ENCODE peak calls at places on chromosomes 1 and 21, in six cellular contexts. Q, X, M, C, U and J are unnamed samples.

GRCh38 chr1:216670118-216670870 is 52.9 kb downstream of the ESRRG start:
- DNase-seq in Q (peak; percentile 7), X (no peak), M (no peak), C (no peak), U (no peak), J (no peak)

GRCh38 chr1:183877321-183877720 is 72.4 kb downstream of the RGL1 start:
- DNase-seq in Q (peak; percentile 54), X (peak; percentile 90), M (no peak), C (peak; percentile 51), U (no peak), J (no peak)

GRCh38 chr1:3898994-3899775 is 887 bp downstream of the C1orf174 start:
- DNase-seq in Q (no peak), X (no peak), M (no peak), C (no peak), U (no peak), J (no peak)

GRCh38 chr1:167899253-167899681 is 14.7 kb downstream of the ADCY10 start:
- DNase-seq in Q (peak; percentile 33), X (peak; percentile 89), M (no peak), C (peak; percentile 30), U (no peak), J (no peak)

GRCh38 chr1:167345386-167345733 is 124.7 kb downstream of the POU2F1 start:
- DNase-seq in Q (no peak), X (no peak), M (no peak), C (no peak), U (no peak), J (no peak)

GRCh38 chr1:165443539-165444289 is 1.2 kb downstream of the RXRG start:
- DNase-seq in Q (no peak), X (no peak), M (no peak), C (no peak), U (no peak), J (no peak)

GRCh38 chr1:27522860-27523665 is 33.1 kb upstream of the WASF2 start:
- DNase-seq in Q (no peak), X (peak; percentile 51), M (peak; percentile 69), C (no peak), U (peak; percentile 79), J (peak; percentile 30)

GRCh38 chr1:19439464-19440171 is 45.7 kb downstream of the CAPZB start:
- DNase-seq in Q (no peak), X (no peak), M (peak; percentile 17), C (peak; percentile 56), U (no peak), J (no peak)

GRCh38 chr1:32813941-32814739 is 3.0 kb downstream of the YARS1 start:
- DNase-seq in Q (no peak), X (peak; percentile 54), M (no peak), C (no peak), U (no peak), J (no peak)

GRCh38 chr1:230211436-230212145 is 144.6 kb downstream of the GALNT2 start:
- DNase-seq in Q (no peak), X (no peak), M (no peak), C (no peak), U (no peak), J (no peak)

GRCh38 chr21:34912022-34912933 is 136.8 kb downstream of the RUNX1 start:
- DNase-seq in Q (no peak), X (peak; percentile 20), M (no peak), C (no peak), U (no peak), J (no peak)

GRCh38 chr1:55259906-55260608 is 44.9 kb upstream of the USP24 start:
- DNase-seq in Q (no peak), X (no peak), M (no peak), C (no peak), U (no peak), J (no peak)

GRCh38 chr1:75165264-75165663 is 31.1 kb downstream of the LHX8 start:
- DNase-seq in Q (no peak), X (no peak), M (no peak), C (no peak), U (no peak), J (no peak)